ENCODE peak calls at places on chromosomes 12 and 14, in ten cellular contexts. W is IMR-90; Y is neural crest cell; E is iPS-NIHi11; L is HEK293T; P is A549; R is stimulated activated CD4-positive, alpha-beta T cell treated with anti-CD3 and anti-CD28 coated beads, TNF-alpha, amount 100 ng/mL, for 48 hours; G is activated CD8-positive, alpha-beta memory T cell treated with anti-CD3 and anti-CD28 coated beads, Interleukin-2, amount 50 U/mL, for 4 hours; N is psoas muscle; C is HFF-Myc. S is an unnamed sample.

GRCh38 chr14:104238424-104239184 is 100.2 kb downstream of the KIF26A start:
- DNase-seq in W (no peak), Y (no peak), E (no peak), L (no peak), P (no peak), R (no peak), G (peak), N (no peak), C (no peak), S (no peak)

GRCh38 chr12:88559772-88560171 is 20.5 kb downstream of the KITLG start:
- DNase-seq in W (no peak), Y (no peak), E (no peak), L (no peak), P (peak), R (no peak), G (no peak), N (no peak), C (peak), S (peak)

GRCh38 chr14:96039633-96040311 is 610 bp downstream of the C14orf132 start:
- DNase-seq in W (peak), Y (peak), E (peak), L (peak), P (peak), R (no peak), G (peak), N (no peak), C (no peak), S (peak)

GRCh38 chr12:94134226-94134795 is 14.1 kb upstream of the PLXNC1 start:
- DNase-seq in W (peak), Y (peak), E (peak), L (peak), P (peak), R (no peak), G (no peak), N (no peak), C (peak), S (peak)

GRCh38 chr14:76696791-76697190 is 64.5 kb upstream of the VASH1 start:
- DNase-seq in W (no peak), Y (no peak), E (no peak), L (no peak), P (no peak), R (no peak), G (no peak), N (no peak), C (no peak), S (no peak)

GRCh38 chr12:40551466-40551865 is 140.8 kb upstream of the CNTN1 start:
- DNase-seq in W (no peak), Y (no peak), E (no peak), L (no peak), P (no peak), R (no peak), G (no peak), N (no peak), C (no peak), S (no peak)

GRCh38 chr14:53509845-53510244 is 356.7 kb upstream of the DDHD1 start:
- DNase-seq in W (peak), Y (no peak), E (no peak), L (no peak), P (no peak), R (no peak), G (no peak), N (peak), C (peak), S (no peak)

GRCh38 chr12:117036547-117036946 is 62.7 kb downstream of the TESC start:
- DNase-seq in W (no peak), Y (no peak), E (no peak), L (no peak), P (no peak), R (no peak), G (no peak), N (no peak), C (no peak), S (no peak)

GRCh38 chr12:82800185-82800584 is 113.5 kb downstream of the TMTC2 start:
- DNase-seq in W (no peak), Y (no peak), E (no peak), L (no peak), P (no peak), R (no peak), G (no peak), N (no peak), C (peak), S (no peak)

GRCh38 chr14:22600027-22600426 is 1.9 kb downstream of the ABHD4 start:
- DNase-seq in W (no peak), Y (no peak), E (no peak), L (no peak), P (no peak), R (no peak), G (no peak), N (no peak), C (no peak), S (no peak)

GRCh38 chr14:50303744-50304471 is 8.1 kb downstream of the L2HGDH start:
- DNase-seq in W (peak), Y (no peak), E (peak), L (no peak), P (no peak), R (no peak), G (no peak), N (no peak), C (no peak), S (peak)

GRCh38 chr14:80485764-80486163 is 274.5 kb upstream of the DIO2 start:
- DNase-seq in W (peak), Y (no peak), E (no peak), L (no peak), P (no peak), R (no peak), G (no peak), N (no peak), C (no peak), S (no peak)

S was measured in iris pigment epithelial cell.